ENCODE peak calls at places on chromosome 10, in four cellular contexts. U, Q, B and W are unnamed samples.

GRCh38 chr10:86601956-86602592 is 52.3 kb upstream of the OPN4 start:
- DNase-seq in U (no peak), Q (no peak), B (no peak), W (no peak)

GRCh38 chr10:102405632-102406031 is 10.1 kb downstream of the NFKB2 start:
- DNase-seq in U (peak; percentile 41), Q (no peak), B (no peak), W (no peak)

GRCh38 chr10:6061056-6061455 is 1.1 kb downstream of the IL2RA start:
- DNase-seq in U (no peak), Q (no peak), B (peak; percentile 5), W (no peak)

GRCh38 chr10:13102002-13102794 is 2.2 kb downstream of the OPTN start:
- DNase-seq in U (no peak), Q (no peak), B (no peak), W (no peak)

GRCh38 chr10:14611971-14612693 is 162.6 kb downstream of the FAM107B start:
- DNase-seq in U (no peak), Q (no peak), B (no peak), W (no peak)

GRCh38 chr10:10209152-10209551 is 808.5 kb upstream of the CELF2 start:
- DNase-seq in U (no peak), Q (no peak), B (no peak), W (no peak)

GRCh38 chr10:26550774-26551526 is 112.8 kb downstream of the APBB1IP start:
- DNase-seq in U (no peak), Q (peak; percentile 15), B (no peak), W (no peak)

GRCh38 chr10:48332166-48332870 is 25.8 kb downstream of the MAPK8 start:
- DNase-seq in U (no peak), Q (no peak), B (no peak), W (no peak)

GRCh38 chr10:130550952-130551674 is 414.9 kb downstream of the GLRX3 start:
- DNase-seq in U (no peak), Q (no peak), B (no peak), W (no peak)

GRCh38 chr10:80177781-80178636 is 27.3 kb downstream of the ANXA11 start:
- DNase-seq in U (no peak), Q (no peak), B (no peak), W (no peak)

GRCh38 chr10:30432631-30433285 is 1.2 kb upstream of the MAP3K8 start:
- DNase-seq in U (peak; percentile 55), Q (no peak), B (no peak), W (no peak)

DNA sequence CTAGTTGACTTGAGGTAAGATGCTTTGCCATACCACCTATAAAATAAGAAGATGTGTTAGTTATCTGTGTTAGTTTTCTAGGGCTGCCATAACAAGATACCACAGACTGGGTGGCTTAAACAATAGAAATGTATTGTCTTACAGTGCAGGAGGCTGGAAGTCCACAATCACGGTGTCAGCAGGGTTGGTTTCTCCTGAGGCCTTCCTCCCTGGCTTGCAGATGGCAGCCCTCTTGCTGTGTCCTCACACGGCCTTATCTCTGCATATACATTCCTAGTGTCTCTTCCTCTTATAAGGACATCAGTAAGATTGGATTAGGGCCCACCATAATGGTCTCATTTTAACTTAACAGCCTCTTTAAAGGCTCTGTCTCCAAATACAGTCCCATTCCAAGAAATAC is 192.1 kb downstream of the GATA3 start:
- DNase-seq in U (no peak), Q (no peak), B (no peak), W (no peak)
- TF ChIP-seq CTCF in U (no peak), Q (no peak), B (no peak), W (no peak)

DNA sequence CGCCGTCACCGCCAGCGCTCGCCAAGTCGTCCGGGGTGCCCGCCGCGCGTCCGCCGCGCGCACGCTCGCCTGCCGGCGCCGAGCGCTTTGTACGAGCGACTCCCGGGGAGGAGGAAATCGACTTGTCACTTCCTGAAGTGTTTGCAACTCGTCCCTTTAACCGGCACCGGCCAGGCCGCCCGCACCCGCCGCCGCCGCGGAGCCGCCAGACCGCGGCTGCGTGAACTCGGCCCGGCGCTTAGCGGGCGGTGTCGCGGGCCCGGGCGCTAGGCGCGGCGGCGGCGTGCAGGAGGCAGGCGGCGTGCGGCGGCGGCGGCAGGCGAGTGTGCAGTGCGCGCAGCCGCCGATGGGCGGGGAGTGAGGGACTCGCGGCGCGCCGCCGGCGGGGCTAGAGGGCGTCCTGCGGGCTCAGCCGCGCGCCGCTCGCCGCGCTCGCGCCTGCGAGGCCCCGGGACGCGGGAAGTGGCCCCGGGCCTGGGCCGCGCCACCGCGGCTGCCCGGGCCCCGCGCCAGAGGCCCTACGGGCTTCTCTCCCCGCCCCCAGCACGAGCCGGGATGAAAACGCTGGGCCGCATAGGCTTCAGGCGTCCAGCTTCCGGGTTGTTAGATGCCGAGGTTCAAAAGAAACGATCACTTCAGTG is at the start of gene FAM53B:
- DNase-seq in U (peak; percentile 95), Q (peak; percentile 82), B (peak; percentile 87), W (peak; percentile 84)
- TF ChIP-seq CTCF in U (no peak), Q (no peak), B (no peak), W (no peak)

DNA sequence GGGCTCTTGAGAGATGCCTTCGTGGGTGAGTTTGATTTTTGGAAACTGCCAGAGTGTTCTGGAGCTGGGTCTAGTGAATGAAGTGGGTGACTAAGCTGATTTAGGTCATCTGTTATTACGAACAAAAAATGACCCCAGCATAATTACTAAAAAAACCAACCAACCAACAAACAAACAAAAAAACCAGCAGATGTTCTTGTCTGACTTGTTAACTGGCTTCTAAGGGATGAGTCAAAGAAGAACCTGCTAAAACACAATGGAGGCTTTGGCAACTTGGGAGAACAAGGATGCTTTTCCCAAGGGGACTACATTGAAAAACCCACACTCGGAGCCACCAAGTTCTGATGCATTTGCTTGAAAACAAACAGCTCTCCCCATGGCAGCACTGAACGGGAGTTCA is 11.5 kb downstream of the TACR2 start:
- DNase-seq in U (no peak), Q (no peak), B (no peak), W (no peak)
- TF ChIP-seq CTCF in U (no peak), Q (no peak), B (no peak), W (no peak)

DNA sequence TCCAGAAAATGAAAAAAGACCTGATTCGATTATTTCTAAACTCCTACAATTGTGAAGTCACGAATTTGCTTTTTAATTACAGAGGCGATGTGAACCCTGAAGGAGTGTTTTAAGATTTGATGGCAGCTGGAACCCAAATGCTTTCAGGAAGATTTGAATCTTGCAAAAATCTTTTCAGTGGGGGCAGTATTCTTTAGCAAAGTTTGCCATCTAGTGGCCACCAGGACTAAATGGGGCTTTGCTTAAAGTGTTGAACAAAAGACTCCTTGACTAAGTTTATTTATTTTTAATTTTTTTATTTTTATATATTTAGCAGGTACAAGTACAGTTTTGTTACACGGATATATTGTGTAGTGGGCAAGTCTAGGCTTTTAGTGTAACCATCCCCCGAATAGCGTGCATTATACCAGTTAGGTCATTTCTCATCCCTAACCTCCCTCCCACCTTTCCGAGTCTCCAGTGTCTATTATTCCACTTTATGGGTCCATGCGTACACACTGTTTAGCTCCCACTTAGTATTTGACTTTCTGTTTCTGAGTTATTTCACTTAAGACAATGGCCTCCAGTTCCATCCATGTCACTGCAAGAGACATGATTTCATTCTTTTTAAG is 98.8 kb downstream of the CACNB2 start:
- DNase-seq in U (no peak), Q (no peak), B (no peak), W (no peak)
- TF ChIP-seq CTCF in U (peak; percentile 31), Q (peak; percentile 31), B (peak; percentile 8), W (peak; percentile 68)

GRCh38 chr10:17801507-17801906 is 7.6 kb upstream of the MRC1 start:
- DNase-seq in U (no peak), Q (no peak), B (no peak), W (no peak)
- TF ChIP-seq CTCF in U (no peak), Q (no peak), B (no peak), W (peak; percentile 55)

GRCh38 chr10:109022417-109023049 is 900.8 kb downstream of the XPNPEP1 start:
- DNase-seq in U (no peak), Q (no peak), B (no peak), W (no peak)

DNA sequence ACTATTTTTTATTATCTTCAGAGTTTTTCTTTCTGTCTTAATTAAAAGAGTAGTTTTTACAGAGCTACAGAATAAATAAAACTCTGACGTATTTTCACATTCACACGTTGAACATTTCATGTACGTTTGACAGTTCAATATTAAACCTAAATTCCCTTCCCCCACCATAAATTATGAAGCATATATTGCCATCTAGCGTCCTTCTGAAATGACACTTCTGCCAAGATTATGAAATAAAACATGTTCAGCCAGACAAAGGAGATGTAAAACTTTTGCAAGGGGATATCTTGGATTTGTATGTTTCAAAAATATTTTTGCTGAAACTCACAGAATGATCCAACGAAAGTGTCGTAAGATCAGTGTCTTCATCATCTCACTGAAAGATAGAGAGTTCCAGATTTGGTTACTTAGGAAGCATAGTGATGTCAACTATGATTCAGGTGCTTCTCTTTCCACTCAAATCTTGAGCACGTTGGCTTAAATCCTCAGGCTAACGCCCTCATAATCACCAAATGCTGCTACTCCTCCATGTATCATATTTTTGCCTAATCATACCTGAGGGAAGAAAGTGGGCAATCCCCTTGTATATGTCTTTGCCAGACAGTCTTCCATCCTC is 904.3 kb downstream of the XPNPEP1 start:
- DNase-seq in U (no peak), Q (no peak), B (no peak), W (no peak)
- TF ChIP-seq CTCF in U (no peak), Q (no peak), B (no peak), W (no peak)

GRCh38 chr10:121709674-121710073 is 111.4 kb upstream of the FGFR2 start:
- DNase-seq in U (no peak), Q (no peak), B (no peak), W (no peak)
- TF ChIP-seq CTCF in U (no peak), Q (no peak), B (no peak), W (no peak)